ENCODE peak calls at places on chromosomes 16 and 17, in ten cellular contexts. One of them, this sample, is unnamed.

GRCh38 chr16:80459331-80459777 is 81.4 kb upstream of the DYNLRB2 start:
- DNase-seq in cardiac muscle cell: peak; percentile 32
- DNase-seq in brain microvascular endothelial cell: peak; percentile 6
- DNase-seq in natural killer cell: no peak
- DNase-seq in T-helper 17 cell: no peak
- DNase-seq in activated CD4-positive, alpha-beta T cell treated with anti-CD3 and anti-CD28 coated beads for 48 hours: no peak
- DNase-seq in stimulated activated CD8-positive, alpha-beta memory T cell treated with anti-CD3 and anti-CD28 coated beads, Interleukin-7, amount 100 ng/mL, for 1 hour: no peak
- DNase-seq in stomach: no peak
- DNase-seq in stimulated activated CD4-positive, alpha-beta T cell treated with anti-CD3 and anti-CD28 coated beads, Interleukin-2, amount 100 ng/mL, for 48 hours: no peak
- DNase-seq in NCI-H1694: no peak
- DNase-seq in this sample: peak; percentile 42

GRCh38 chr17:79608729-79609039 is 2.2 kb downstream of the RBFOX3 start:
- DNase-seq in brain microvascular endothelial cell: no peak
- DNase-seq in stimulated activated CD8-positive, alpha-beta memory T cell treated with anti-CD3 and anti-CD28 coated beads, Interleukin-7, amount 100 ng/mL, for 1 hour: no peak
- DNase-seq in NCI-H1694: no peak
- DNase-seq in T-helper 17 cell: no peak
- DNase-seq in stimulated activated CD4-positive, alpha-beta T cell treated with anti-CD3 and anti-CD28 coated beads, Interleukin-2, amount 100 ng/mL, for 48 hours: no peak
- DNase-seq in stomach: no peak
- DNase-seq in cardiac muscle cell: no peak
- DNase-seq in activated CD4-positive, alpha-beta T cell treated with anti-CD3 and anti-CD28 coated beads for 48 hours: no peak
- DNase-seq in natural killer cell: no peak
- DNase-seq in this sample: no peak

GRCh38 chr17:48890086-48890485 is 2.5 kb upstream of the ATP5MC1 start:
- DNase-seq in cardiac muscle cell: no peak
- DNase-seq in brain microvascular endothelial cell: no peak
- DNase-seq in T-helper 17 cell: no peak
- DNase-seq in natural killer cell: no peak
- DNase-seq in activated CD4-positive, alpha-beta T cell treated with anti-CD3 and anti-CD28 coated beads for 48 hours: no peak
- DNase-seq in NCI-H1694: no peak
- DNase-seq in stomach: no peak
- DNase-seq in stimulated activated CD4-positive, alpha-beta T cell treated with anti-CD3 and anti-CD28 coated beads, Interleukin-2, amount 100 ng/mL, for 48 hours: no peak
- DNase-seq in stimulated activated CD8-positive, alpha-beta memory T cell treated with anti-CD3 and anti-CD28 coated beads, Interleukin-7, amount 100 ng/mL, for 1 hour: no peak
- DNase-seq in this sample: no peak

GRCh38 chr17:57408064-57408811 is 151.9 kb downstream of the MSI2 start:
- DNase-seq in brain microvascular endothelial cell: no peak
- DNase-seq in NCI-H1694: no peak
- DNase-seq in activated CD4-positive, alpha-beta T cell treated with anti-CD3 and anti-CD28 coated beads for 48 hours: peak; percentile 50
- DNase-seq in T-helper 17 cell: no peak
- DNase-seq in stomach: no peak
- DNase-seq in cardiac muscle cell: no peak
- DNase-seq in stimulated activated CD4-positive, alpha-beta T cell treated with anti-CD3 and anti-CD28 coated beads, Interleukin-2, amount 100 ng/mL, for 48 hours: no peak
- DNase-seq in stimulated activated CD8-positive, alpha-beta memory T cell treated with anti-CD3 and anti-CD28 coated beads, Interleukin-7, amount 100 ng/mL, for 1 hour: no peak
- DNase-seq in natural killer cell: no peak
- DNase-seq in this sample: no peak

GRCh38 chr16:10878328-10878643 is 1.3 kb downstream of the CIITA start:
- DNase-seq in NCI-H1694: no peak
- DNase-seq in stomach: no peak
- DNase-seq in natural killer cell: no peak
- DNase-seq in cardiac muscle cell: no peak
- DNase-seq in stimulated activated CD8-positive, alpha-beta memory T cell treated with anti-CD3 and anti-CD28 coated beads, Interleukin-7, amount 100 ng/mL, for 1 hour: no peak
- DNase-seq in stimulated activated CD4-positive, alpha-beta T cell treated with anti-CD3 and anti-CD28 coated beads, Interleukin-2, amount 100 ng/mL, for 48 hours: no peak
- DNase-seq in brain microvascular endothelial cell: no peak
- DNase-seq in activated CD4-positive, alpha-beta T cell treated with anti-CD3 and anti-CD28 coated beads for 48 hours: no peak
- DNase-seq in T-helper 17 cell: no peak
- DNase-seq in this sample: no peak

GRCh38 chr17:2779545-2779944 is 16.7 kb upstream of the RAP1GAP2 start:
- DNase-seq in cardiac muscle cell: no peak
- DNase-seq in stimulated activated CD8-positive, alpha-beta memory T cell treated with anti-CD3 and anti-CD28 coated beads, Interleukin-7, amount 100 ng/mL, for 1 hour: no peak
- DNase-seq in NCI-H1694: no peak
- DNase-seq in stimulated activated CD4-positive, alpha-beta T cell treated with anti-CD3 and anti-CD28 coated beads, Interleukin-2, amount 100 ng/mL, for 48 hours: no peak
- DNase-seq in natural killer cell: no peak
- DNase-seq in brain microvascular endothelial cell: no peak
- DNase-seq in activated CD4-positive, alpha-beta T cell treated with anti-CD3 and anti-CD28 coated beads for 48 hours: no peak
- DNase-seq in stomach: no peak
- DNase-seq in T-helper 17 cell: no peak
- DNase-seq in this sample: no peak

GRCh38 chr17:82098939-82099765 is 1.1 kb upstream of the FASN start:
- DNase-seq in T-helper 17 cell: no peak
- DNase-seq in stimulated activated CD8-positive, alpha-beta memory T cell treated with anti-CD3 and anti-CD28 coated beads, Interleukin-7, amount 100 ng/mL, for 1 hour: no peak
- DNase-seq in activated CD4-positive, alpha-beta T cell treated with anti-CD3 and anti-CD28 coated beads for 48 hours: peak; percentile 36
- DNase-seq in cardiac muscle cell: no peak
- DNase-seq in natural killer cell: no peak
- DNase-seq in brain microvascular endothelial cell: no peak
- DNase-seq in stimulated activated CD4-positive, alpha-beta T cell treated with anti-CD3 and anti-CD28 coated beads, Interleukin-2, amount 100 ng/mL, for 48 hours: no peak
- DNase-seq in stomach: no peak
- DNase-seq in NCI-H1694: no peak
- DNase-seq in this sample: no peak

GRCh38 chr16:5709889-5710288 is 612.3 kb upstream of the EEF2KMT start:
- DNase-seq in natural killer cell: no peak
- DNase-seq in stimulated activated CD4-positive, alpha-beta T cell treated with anti-CD3 and anti-CD28 coated beads, Interleukin-2, amount 100 ng/mL, for 48 hours: no peak
- DNase-seq in cardiac muscle cell: no peak
- DNase-seq in activated CD4-positive, alpha-beta T cell treated with anti-CD3 and anti-CD28 coated beads for 48 hours: peak; percentile 6
- DNase-seq in stimulated activated CD8-positive, alpha-beta memory T cell treated with anti-CD3 and anti-CD28 coated beads, Interleukin-7, amount 100 ng/mL, for 1 hour: no peak
- DNase-seq in stomach: no peak
- DNase-seq in brain microvascular endothelial cell: no peak
- DNase-seq in NCI-H1694: no peak
- DNase-seq in T-helper 17 cell: no peak
- DNase-seq in this sample: peak; percentile 30

GRCh38 chr16:49129935-49130334 is 151.7 kb downstream of the CBLN1 start:
- DNase-seq in NCI-H1694: no peak
- DNase-seq in cardiac muscle cell: no peak
- DNase-seq in brain microvascular endothelial cell: no peak
- DNase-seq in stomach: no peak
- DNase-seq in natural killer cell: no peak
- DNase-seq in T-helper 17 cell: no peak
- DNase-seq in activated CD4-positive, alpha-beta T cell treated with anti-CD3 and anti-CD28 coated beads for 48 hours: no peak
- DNase-seq in stimulated activated CD8-positive, alpha-beta memory T cell treated with anti-CD3 and anti-CD28 coated beads, Interleukin-7, amount 100 ng/mL, for 1 hour: no peak
- DNase-seq in stimulated activated CD4-positive, alpha-beta T cell treated with anti-CD3 and anti-CD28 coated beads, Interleukin-2, amount 100 ng/mL, for 48 hours: no peak
- DNase-seq in this sample: no peak

GRCh38 chr17:77036841-77037381 is 103.9 kb upstream of the SEC14L1 start:
- DNase-seq in T-helper 17 cell: no peak
- DNase-seq in brain microvascular endothelial cell: no peak
- DNase-seq in stimulated activated CD8-positive, alpha-beta memory T cell treated with anti-CD3 and anti-CD28 coated beads, Interleukin-7, amount 100 ng/mL, for 1 hour: no peak
- DNase-seq in activated CD4-positive, alpha-beta T cell treated with anti-CD3 and anti-CD28 coated beads for 48 hours: no peak
- DNase-seq in stomach: peak; percentile 31
- DNase-seq in stimulated activated CD4-positive, alpha-beta T cell treated with anti-CD3 and anti-CD28 coated beads, Interleukin-2, amount 100 ng/mL, for 48 hours: no peak
- DNase-seq in natural killer cell: no peak
- DNase-seq in NCI-H1694: no peak
- DNase-seq in cardiac muscle cell: peak; percentile 26
- DNase-seq in this sample: no peak

GRCh38 chr16:685967-686366 is 1.8 kb upstream of the JMJD8 start:
- DNase-seq in NCI-H1694: no peak
- DNase-seq in natural killer cell: no peak
- DNase-seq in stimulated activated CD8-positive, alpha-beta memory T cell treated with anti-CD3 and anti-CD28 coated beads, Interleukin-7, amount 100 ng/mL, for 1 hour: no peak
- DNase-seq in stomach: peak; percentile 76
- DNase-seq in cardiac muscle cell: peak; percentile 43
- DNase-seq in T-helper 17 cell: no peak
- DNase-seq in activated CD4-positive, alpha-beta T cell treated with anti-CD3 and anti-CD28 coated beads for 48 hours: no peak
- DNase-seq in brain microvascular endothelial cell: no peak
- DNase-seq in stimulated activated CD4-positive, alpha-beta T cell treated with anti-CD3 and anti-CD28 coated beads, Interleukin-2, amount 100 ng/mL, for 48 hours: no peak
- DNase-seq in this sample: no peak

GRCh38 chr17:79428988-79429387 is 181.9 kb downstream of the RBFOX3 start:
- DNase-seq in stomach: no peak
- DNase-seq in stimulated activated CD4-positive, alpha-beta T cell treated with anti-CD3 and anti-CD28 coated beads, Interleukin-2, amount 100 ng/mL, for 48 hours: no peak
- DNase-seq in NCI-H1694: no peak
- DNase-seq in activated CD4-positive, alpha-beta T cell treated with anti-CD3 and anti-CD28 coated beads for 48 hours: no peak
- DNase-seq in cardiac muscle cell: no peak
- DNase-seq in natural killer cell: no peak
- DNase-seq in stimulated activated CD8-positive, alpha-beta memory T cell treated with anti-CD3 and anti-CD28 coated beads, Interleukin-7, amount 100 ng/mL, for 1 hour: no peak
- DNase-seq in brain microvascular endothelial cell: no peak
- DNase-seq in T-helper 17 cell: no peak
- DNase-seq in this sample: no peak

GRCh38 chr16:89401205-89401604 is 89.2 kb downstream of the ANKRD11 start:
- DNase-seq in stimulated activated CD4-positive, alpha-beta T cell treated with anti-CD3 and anti-CD28 coated beads, Interleukin-2, amount 100 ng/mL, for 48 hours: no peak
- DNase-seq in brain microvascular endothelial cell: no peak
- DNase-seq in natural killer cell: no peak
- DNase-seq in T-helper 17 cell: no peak
- DNase-seq in stomach: no peak
- DNase-seq in stimulated activated CD8-positive, alpha-beta memory T cell treated with anti-CD3 and anti-CD28 coated beads, Interleukin-7, amount 100 ng/mL, for 1 hour: no peak
- DNase-seq in activated CD4-positive, alpha-beta T cell treated with anti-CD3 and anti-CD28 coated beads for 48 hours: no peak
- DNase-seq in cardiac muscle cell: no peak
- DNase-seq in NCI-H1694: no peak
- DNase-seq in this sample: no peak

GRCh38 chr17:62703776-62704380 is 76.4 kb downstream of the MRC2 start:
- DNase-seq in natural killer cell: peak; percentile 77
- DNase-seq in stimulated activated CD8-positive, alpha-beta memory T cell treated with anti-CD3 and anti-CD28 coated beads, Interleukin-7, amount 100 ng/mL, for 1 hour: peak; percentile 46
- DNase-seq in stimulated activated CD4-positive, alpha-beta T cell treated with anti-CD3 and anti-CD28 coated beads, Interleukin-2, amount 100 ng/mL, for 48 hours: peak; percentile 69
- DNase-seq in stomach: peak; percentile 83
- DNase-seq in brain microvascular endothelial cell: no peak
- DNase-seq in cardiac muscle cell: peak; percentile 70
- DNase-seq in NCI-H1694: no peak
- DNase-seq in activated CD4-positive, alpha-beta T cell treated with anti-CD3 and anti-CD28 coated beads for 48 hours: peak; percentile 73
- DNase-seq in T-helper 17 cell: peak; percentile 68
- DNase-seq in this sample: peak; percentile 40

GRCh38 chr17:39867891-39868553 is at the start of gene ZPBP2:
- DNase-seq in cardiac muscle cell: no peak
- DNase-seq in natural killer cell: no peak
- DNase-seq in brain microvascular endothelial cell: no peak
- DNase-seq in stimulated activated CD8-positive, alpha-beta memory T cell treated with anti-CD3 and anti-CD28 coated beads, Interleukin-7, amount 100 ng/mL, for 1 hour: no peak
- DNase-seq in T-helper 17 cell: peak; percentile 55
- DNase-seq in NCI-H1694: no peak
- DNase-seq in stomach: no peak
- DNase-seq in activated CD4-positive, alpha-beta T cell treated with anti-CD3 and anti-CD28 coated beads for 48 hours: peak; percentile 72
- DNase-seq in stimulated activated CD4-positive, alpha-beta T cell treated with anti-CD3 and anti-CD28 coated beads, Interleukin-2, amount 100 ng/mL, for 48 hours: peak; percentile 52
- DNase-seq in this sample: no peak

GRCh38 chr17:48330386-48330785 is 99.6 kb downstream of the SKAP1 start:
- DNase-seq in stimulated activated CD4-positive, alpha-beta T cell treated with anti-CD3 and anti-CD28 coated beads, Interleukin-2, amount 100 ng/mL, for 48 hours: no peak
- DNase-seq in stimulated activated CD8-positive, alpha-beta memory T cell treated with anti-CD3 and anti-CD28 coated beads, Interleukin-7, amount 100 ng/mL, for 1 hour: no peak
- DNase-seq in natural killer cell: no peak
- DNase-seq in NCI-H1694: no peak
- DNase-seq in T-helper 17 cell: no peak
- DNase-seq in activated CD4-positive, alpha-beta T cell treated with anti-CD3 and anti-CD28 coated beads for 48 hours: no peak
- DNase-seq in stomach: no peak
- DNase-seq in cardiac muscle cell: no peak
- DNase-seq in brain microvascular endothelial cell: no peak
- DNase-seq in this sample: no peak

GRCh38 chr16:69741951-69742904 is 12.5 kb downstream of the NOB1 start:
- DNase-seq in brain microvascular endothelial cell: peak; percentile 57
- DNase-seq in cardiac muscle cell: peak; percentile 63
- DNase-seq in activated CD4-positive, alpha-beta T cell treated with anti-CD3 and anti-CD28 coated beads for 48 hours: no peak
- DNase-seq in T-helper 17 cell: no peak
- DNase-seq in NCI-H1694: no peak
- DNase-seq in stimulated activated CD8-positive, alpha-beta memory T cell treated with anti-CD3 and anti-CD28 coated beads, Interleukin-7, amount 100 ng/mL, for 1 hour: no peak
- DNase-seq in stomach: peak; percentile 90
- DNase-seq in natural killer cell: no peak
- DNase-seq in stimulated activated CD4-positive, alpha-beta T cell treated with anti-CD3 and anti-CD28 coated beads, Interleukin-2, amount 100 ng/mL, for 48 hours: no peak
- DNase-seq in this sample: no peak

GRCh38 chr16:47939690-47940089 is 216.1 kb downstream of the ABCC12 start:
- DNase-seq in stimulated activated CD8-positive, alpha-beta memory T cell treated with anti-CD3 and anti-CD28 coated beads, Interleukin-7, amount 100 ng/mL, for 1 hour: no peak
- DNase-seq in brain microvascular endothelial cell: no peak
- DNase-seq in stomach: no peak
- DNase-seq in natural killer cell: no peak
- DNase-seq in cardiac muscle cell: no peak
- DNase-seq in T-helper 17 cell: no peak
- DNase-seq in NCI-H1694: no peak
- DNase-seq in stimulated activated CD4-positive, alpha-beta T cell treated with anti-CD3 and anti-CD28 coated beads, Interleukin-2, amount 100 ng/mL, for 48 hours: no peak
- DNase-seq in activated CD4-positive, alpha-beta T cell treated with anti-CD3 and anti-CD28 coated beads for 48 hours: no peak
- DNase-seq in this sample: no peak

GRCh38 chr17:49218941-49219913 is 8.7 kb downstream of the ABI3 start:
- DNase-seq in stomach: peak; percentile 30
- DNase-seq in stimulated activated CD4-positive, alpha-beta T cell treated with anti-CD3 and anti-CD28 coated beads, Interleukin-2, amount 100 ng/mL, for 48 hours: no peak
- DNase-seq in brain microvascular endothelial cell: no peak
- DNase-seq in cardiac muscle cell: no peak
- DNase-seq in NCI-H1694: no peak
- DNase-seq in activated CD4-positive, alpha-beta T cell treated with anti-CD3 and anti-CD28 coated beads for 48 hours: no peak
- DNase-seq in stimulated activated CD8-positive, alpha-beta memory T cell treated with anti-CD3 and anti-CD28 coated beads, Interleukin-7, amount 100 ng/mL, for 1 hour: no peak
- DNase-seq in natural killer cell: peak; percentile 77
- DNase-seq in T-helper 17 cell: no peak
- DNase-seq in this sample: no peak

GRCh38 chr16:74275031-74275636 is 21.5 kb upstream of the PSMD7 start:
- DNase-seq in natural killer cell: no peak
- DNase-seq in T-helper 17 cell: no peak
- DNase-seq in NCI-H1694: peak; percentile 32
- DNase-seq in stimulated activated CD4-positive, alpha-beta T cell treated with anti-CD3 and anti-CD28 coated beads, Interleukin-2, amount 100 ng/mL, for 48 hours: no peak
- DNase-seq in brain microvascular endothelial cell: no peak
- DNase-seq in activated CD4-positive, alpha-beta T cell treated with anti-CD3 and anti-CD28 coated beads for 48 hours: no peak
- DNase-seq in stimulated activated CD8-positive, alpha-beta memory T cell treated with anti-CD3 and anti-CD28 coated beads, Interleukin-7, amount 100 ng/mL, for 1 hour: no peak
- DNase-seq in stomach: no peak
- DNase-seq in cardiac muscle cell: peak; percentile 42
- DNase-seq in this sample: no peak

GRCh38 chr16:82709987-82710386 is 83.2 kb downstream of the CDH13 start:
- DNase-seq in T-helper 17 cell: no peak
- DNase-seq in natural killer cell: no peak
- DNase-seq in stimulated activated CD4-positive, alpha-beta T cell treated with anti-CD3 and anti-CD28 coated beads, Interleukin-2, amount 100 ng/mL, for 48 hours: no peak
- DNase-seq in activated CD4-positive, alpha-beta T cell treated with anti-CD3 and anti-CD28 coated beads for 48 hours: no peak
- DNase-seq in NCI-H1694: no peak
- DNase-seq in stomach: no peak
- DNase-seq in cardiac muscle cell: no peak
- DNase-seq in brain microvascular endothelial cell: no peak
- DNase-seq in stimulated activated CD8-positive, alpha-beta memory T cell treated with anti-CD3 and anti-CD28 coated beads, Interleukin-7, amount 100 ng/mL, for 1 hour: no peak
- DNase-seq in this sample: no peak

GRCh38 chr17:44848961-44849489 is 1.3 kb downstream of the HIGD1B start:
- DNase-seq in brain microvascular endothelial cell: no peak
- DNase-seq in stomach: no peak
- DNase-seq in activated CD4-positive, alpha-beta T cell treated with anti-CD3 and anti-CD28 coated beads for 48 hours: no peak
- DNase-seq in natural killer cell: no peak
- DNase-seq in stimulated activated CD8-positive, alpha-beta memory T cell treated with anti-CD3 and anti-CD28 coated beads, Interleukin-7, amount 100 ng/mL, for 1 hour: no peak
- DNase-seq in stimulated activated CD4-positive, alpha-beta T cell treated with anti-CD3 and anti-CD28 coated beads, Interleukin-2, amount 100 ng/mL, for 48 hours: no peak
- DNase-seq in cardiac muscle cell: no peak
- DNase-seq in T-helper 17 cell: no peak
- DNase-seq in NCI-H1694: no peak
- DNase-seq in this sample: no peak

GRCh38 chr16:21265104-21265825 is 12.8 kb downstream of the CRYM start:
- DNase-seq in stimulated activated CD4-positive, alpha-beta T cell treated with anti-CD3 and anti-CD28 coated beads, Interleukin-2, amount 100 ng/mL, for 48 hours: no peak
- DNase-seq in stimulated activated CD8-positive, alpha-beta memory T cell treated with anti-CD3 and anti-CD28 coated beads, Interleukin-7, amount 100 ng/mL, for 1 hour: no peak
- DNase-seq in natural killer cell: no peak
- DNase-seq in brain microvascular endothelial cell: no peak
- DNase-seq in T-helper 17 cell: no peak
- DNase-seq in NCI-H1694: no peak
- DNase-seq in activated CD4-positive, alpha-beta T cell treated with anti-CD3 and anti-CD28 coated beads for 48 hours: no peak
- DNase-seq in stomach: no peak
- DNase-seq in cardiac muscle cell: no peak
- DNase-seq in this sample: no peak

GRCh38 chr17:49512296-49513043 is 17.4 kb downstream of the NGFR start:
- DNase-seq in T-helper 17 cell: no peak
- DNase-seq in stomach: no peak
- DNase-seq in stimulated activated CD8-positive, alpha-beta memory T cell treated with anti-CD3 and anti-CD28 coated beads, Interleukin-7, amount 100 ng/mL, for 1 hour: no peak
- DNase-seq in activated CD4-positive, alpha-beta T cell treated with anti-CD3 and anti-CD28 coated beads for 48 hours: no peak
- DNase-seq in stimulated activated CD4-positive, alpha-beta T cell treated with anti-CD3 and anti-CD28 coated beads, Interleukin-2, amount 100 ng/mL, for 48 hours: no peak
- DNase-seq in NCI-H1694: no peak
- DNase-seq in brain microvascular endothelial cell: no peak
- DNase-seq in cardiac muscle cell: no peak
- DNase-seq in natural killer cell: no peak
- DNase-seq in this sample: no peak

GRCh38 chr17:42428141-42428944 is 5.3 kb upstream of the CAVIN1 start:
- DNase-seq in natural killer cell: no peak
- DNase-seq in stimulated activated CD8-positive, alpha-beta memory T cell treated with anti-CD3 and anti-CD28 coated beads, Interleukin-7, amount 100 ng/mL, for 1 hour: no peak
- DNase-seq in activated CD4-positive, alpha-beta T cell treated with anti-CD3 and anti-CD28 coated beads for 48 hours: peak; percentile 48
- DNase-seq in T-helper 17 cell: no peak
- DNase-seq in cardiac muscle cell: peak; percentile 94
- DNase-seq in stomach: peak; percentile 66
- DNase-seq in stimulated activated CD4-positive, alpha-beta T cell treated with anti-CD3 and anti-CD28 coated beads, Interleukin-2, amount 100 ng/mL, for 48 hours: no peak
- DNase-seq in NCI-H1694: peak; percentile 79
- DNase-seq in brain microvascular endothelial cell: peak; percentile 95
- DNase-seq in this sample: no peak

GRCh38 chr16:72876221-72876620 is 171.7 kb downstream of the ZFHX3 start:
- DNase-seq in cardiac muscle cell: peak; percentile 94
- DNase-seq in NCI-H1694: no peak
- DNase-seq in natural killer cell: no peak
- DNase-seq in stimulated activated CD8-positive, alpha-beta memory T cell treated with anti-CD3 and anti-CD28 coated beads, Interleukin-7, amount 100 ng/mL, for 1 hour: no peak
- DNase-seq in brain microvascular endothelial cell: peak; percentile 88
- DNase-seq in stimulated activated CD4-positive, alpha-beta T cell treated with anti-CD3 and anti-CD28 coated beads, Interleukin-2, amount 100 ng/mL, for 48 hours: no peak
- DNase-seq in T-helper 17 cell: no peak
- DNase-seq in stomach: peak; percentile 32
- DNase-seq in activated CD4-positive, alpha-beta T cell treated with anti-CD3 and anti-CD28 coated beads for 48 hours: peak; percentile 25
- DNase-seq in this sample: no peak

GRCh38 chr17:1779571-1780074 is 17.8 kb downstream of the SERPINF1 start:
- DNase-seq in stimulated activated CD4-positive, alpha-beta T cell treated with anti-CD3 and anti-CD28 coated beads, Interleukin-2, amount 100 ng/mL, for 48 hours: no peak
- DNase-seq in stimulated activated CD8-positive, alpha-beta memory T cell treated with anti-CD3 and anti-CD28 coated beads, Interleukin-7, amount 100 ng/mL, for 1 hour: no peak
- DNase-seq in activated CD4-positive, alpha-beta T cell treated with anti-CD3 and anti-CD28 coated beads for 48 hours: no peak
- DNase-seq in T-helper 17 cell: no peak
- DNase-seq in natural killer cell: no peak
- DNase-seq in NCI-H1694: peak; percentile 36
- DNase-seq in brain microvascular endothelial cell: peak; percentile 94
- DNase-seq in stomach: peak; percentile 61
- DNase-seq in cardiac muscle cell: peak; percentile 99
- DNase-seq in this sample: no peak

GRCh38 chr17:18379246-18380146 is 1.9 kb downstream of the EVPLL start:
- DNase-seq in stomach: no peak
- DNase-seq in natural killer cell: no peak
- DNase-seq in T-helper 17 cell: no peak
- DNase-seq in stimulated activated CD4-positive, alpha-beta T cell treated with anti-CD3 and anti-CD28 coated beads, Interleukin-2, amount 100 ng/mL, for 48 hours: no peak
- DNase-seq in NCI-H1694: no peak
- DNase-seq in cardiac muscle cell: no peak
- DNase-seq in activated CD4-positive, alpha-beta T cell treated with anti-CD3 and anti-CD28 coated beads for 48 hours: no peak
- DNase-seq in stimulated activated CD8-positive, alpha-beta memory T cell treated with anti-CD3 and anti-CD28 coated beads, Interleukin-7, amount 100 ng/mL, for 1 hour: no peak
- DNase-seq in brain microvascular endothelial cell: no peak
- DNase-seq in this sample: no peak